ENCODE peak calls at places on chromosomes 11 and 22, in five cellular contexts. B is transverse colon, L is IMR-90, H is fibroblast of lung, F is HCT116. D is an unnamed sample. For H3K4me1, the result is how much of the 10 kb centered on the place peaks cover.

GRCh38 chr11:66976048-66976467 is 954 bp downstream of the C11orf86 start:
- DNase-seq in B (no peak), L (no peak), H (peak), F (no peak), D (no peak)

GRCh38 chr11:67267188-67268035 is 1.1 kb downstream of the GRK2 start:
- DNase-seq in B (peak), L (no peak), H (no peak), F (no peak), D (no peak)

GRCh38 chr11:103659138-103659734 is 377.2 kb upstream of the DDI1 start:
- DNase-seq in B (no peak), L (no peak), H (no peak), F (peak), D (no peak)

GRCh38 chr11:61075891-61076290 is 26.4 kb upstream of the CD5 start:
- DNase-seq in B (peak), L (peak), H (peak), F (no peak), D (peak)

GRCh38 chr11:108135845-108136599 is 14.7 kb downstream of the ACAT1 start:
- DNase-seq in B (no peak), L (peak), H (peak), F (no peak), D (peak)

GRCh38 chr11:112834277-112834755 is 126.9 kb upstream of the NCAM1 start:
- DNase-seq in B (peak), L (no peak), H (no peak), F (no peak), D (no peak)

GRCh38 chr22:36369004-36369921 is 18.5 kb downstream of the MYH9 start:
- DNase-seq in B (no peak), L (peak), H (no peak), F (no peak), D (peak)

GRCh38 chr11:128898580-128899344 is 7.6 kb downstream of the KCNJ5 start:
- DNase-seq in B (no peak), L (peak), H (no peak), F (no peak), D (peak)

GRCh38 chr22:20887375-20887774 is 28.6 kb downstream of the SNAP29 start:
- DNase-seq in B (no peak), L (peak), H (no peak), F (no peak), D (peak)

GRCh38 chr11:73229321-73230275 is 11.5 kb downstream of the P2RY2 start:
- DNase-seq in B (peak), L (no peak), H (no peak), F (no peak), D (no peak)

GRCh38 chr22:19520007-19520406 is 4.2 kb downstream of the CLDN5 start:
- DNase-seq in B (no peak), L (no peak), H (no peak), F (no peak), D (no peak)

GRCh38 chr22:27152033-27152432 is 494.6 kb downstream of the MIAT start:
- DNase-seq in B (no peak), L (no peak), H (no peak), F (no peak), D (no peak)

GRCh38 chr11:101566626-101567025 is 17.2 kb downstream of the TRPC6 start:
- DNase-seq in B (no peak), L (no peak), H (no peak), F (no peak), D (no peak)

GRCh38 chr11:8100151-8100550 is 19.1 kb downstream of the TUB start:
- DNase-seq in B (no peak), L (no peak), H (no peak), F (no peak), D (no peak)

GRCh38 chr22:20154602-20155183 is 3.8 kb upstream of the CCDC188 start:
- DNase-seq in B (no peak), L (no peak), H (no peak), F (no peak), D (no peak)

GRCh38 chr22:23504522-23504921 is 75.6 kb downstream of the IGLL1 start:
- DNase-seq in B (no peak), L (no peak), H (no peak), F (no peak), D (peak)

GRCh38 chr11:69430566-69430965 is 50.9 kb upstream of the LINC01488 start:
- DNase-seq in B (no peak), L (peak), H (no peak), F (no peak), D (no peak)

GRCh38 chr11:115676206-115676605 is 172.0 kb upstream of the CADM1 start:
- DNase-seq in B (no peak), L (no peak), H (no peak), F (no peak), D (no peak)

GRCh38 chr22:23709107-23709506 is 18.3 kb downstream of the RGL4 start:
- DNase-seq in B (no peak), L (peak), H (no peak), F (no peak), D (no peak)

GRCh38 chr11:44943118-44943517 is 7.6 kb downstream of the TP53I11 start:
- DNase-seq in B (peak), L (no peak), H (no peak), F (no peak), D (no peak)

GRCh38 chr11:117646419-117646818 is 150.6 kb downstream of the DSCAML1 start:
- DNase-seq in B (no peak), L (no peak), H (no peak), F (no peak), D (no peak)

GRCh38 chr22:42794551-42795510 is 62.2 kb downstream of the ARFGAP3 start:
- DNase-seq in B (no peak), L (no peak), H (no peak), F (no peak), D (no peak)

GRCh38 chr11:35688023-35688422 is 25.4 kb downstream of the TRIM44 start:
- DNase-seq in B (no peak), L (peak), H (no peak), F (no peak), D (peak)

GRCh38 chr22:25747245-25747944 is 5.4 kb downstream of the MYO18B start:
- DNase-seq in B (peak), L (peak), H (peak), F (peak), D (no peak)

GRCh38 chr22:48100685-48101417 is 1338.4 kb downstream of the TBC1D22A start:
- DNase-seq in B (no peak), L (no peak), H (no peak), F (no peak), D (no peak)

GRCh38 chr11:117160826-117161225 is 16.7 kb downstream of the PAFAH1B2 start:
- DNase-seq in B (no peak), L (no peak), H (no peak), F (no peak), D (no peak)

GRCh38 chr11:12177739-12178338 is 67.4 kb downstream of the MICAL2 start:
- DNase-seq in B (no peak), L (peak), H (no peak), F (no peak), D (no peak)

DNA sequence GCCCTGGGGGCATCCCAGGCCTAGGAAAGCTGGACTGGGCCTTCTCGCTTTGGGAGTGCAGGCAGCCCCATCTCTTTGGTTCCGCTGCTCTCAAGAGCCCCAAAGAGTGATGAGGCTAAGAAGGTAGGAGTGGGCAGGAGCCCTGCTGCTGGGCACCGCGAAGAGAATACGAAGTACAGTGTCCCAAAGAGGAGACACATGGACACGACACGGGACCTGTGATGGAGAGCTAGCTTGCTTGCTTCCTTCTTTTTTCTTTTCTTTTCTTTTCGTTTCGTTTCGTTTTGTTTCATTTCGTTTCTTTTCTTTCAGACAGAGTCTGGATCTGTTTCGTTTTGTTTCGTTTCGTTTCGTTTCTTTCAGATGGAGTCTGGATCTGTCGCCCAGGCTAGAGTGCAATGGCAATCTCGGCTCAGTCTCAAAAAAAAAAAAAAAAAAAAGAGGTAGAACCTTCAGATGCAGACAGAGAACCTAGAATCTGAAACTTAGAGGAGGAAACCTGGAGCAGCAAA is 10.6 kb downstream of the MGAT3 start:
- DNase-seq in B (no peak), L (no peak), H (no peak), F (no peak), D (no peak)
- H3K4me1 ChIP-seq in B (under half), L (under half), H (under half), F (under half), D (under half)

DNA sequence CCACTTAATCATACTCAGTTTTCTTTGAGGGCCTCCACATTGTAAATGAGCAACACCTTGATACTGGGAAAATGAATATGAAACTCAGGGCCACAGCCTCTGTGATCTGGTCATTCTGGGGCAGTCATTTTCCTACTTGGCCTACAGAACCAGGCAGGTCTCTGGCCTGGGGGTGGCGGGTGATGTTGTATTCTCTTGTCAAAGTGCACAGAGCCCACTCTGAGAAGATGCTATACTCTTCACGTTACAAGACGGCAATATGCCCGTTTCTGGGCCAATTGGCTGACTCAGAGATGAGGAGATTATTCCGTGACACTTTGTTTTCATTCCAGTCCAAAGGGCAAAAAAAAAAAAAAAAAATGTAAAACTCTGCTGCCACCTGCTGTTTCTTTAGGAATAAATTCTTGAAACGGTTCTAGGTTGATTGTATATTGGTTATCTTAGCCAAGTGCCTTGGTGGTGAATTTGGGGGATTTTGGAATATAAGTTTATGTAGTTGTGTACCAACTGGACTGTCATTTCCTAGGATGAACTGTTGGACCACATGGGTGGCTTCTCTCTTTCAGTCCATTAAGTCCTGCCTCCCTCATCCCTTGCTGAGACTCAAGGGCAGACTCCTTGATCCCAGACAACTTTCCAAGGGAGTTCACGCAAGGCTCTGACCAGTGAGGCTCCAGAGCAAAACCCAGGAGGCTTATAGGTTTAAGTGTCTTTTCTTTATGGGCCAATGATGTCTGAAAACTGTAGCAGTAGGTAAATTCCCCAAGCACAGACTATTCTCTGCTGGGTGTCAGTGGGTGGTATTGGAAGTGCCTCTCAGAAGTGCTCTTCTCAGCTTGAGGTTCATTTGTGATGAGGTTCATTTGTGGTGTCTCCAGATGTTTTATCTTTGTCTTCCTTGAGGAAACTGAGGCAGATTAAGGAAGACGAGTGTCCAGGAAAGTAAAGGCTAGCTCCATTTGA is 18.2 kb downstream of the ADM start:
- DNase-seq in B (peak), L (peak), H (peak), F (peak), D (no peak)
- TF ChIP-seq CTCF in B (peak), L (peak), H (peak), F (peak), D (peak)

GRCh38 chr11:64969209-64969608 is 2.7 kb downstream of the MAJIN start:
- DNase-seq in B (peak), L (peak), H (peak), F (no peak), D (peak)

GRCh38 chr11:64970731-64971151 is 1.2 kb downstream of the MAJIN start:
- DNase-seq in B (peak), L (no peak), H (no peak), F (no peak), D (peak)

GRCh38 chr11:64963072-64963631 is 8.8 kb downstream of the MAJIN start:
- DNase-seq in B (no peak), L (no peak), H (no peak), F (no peak), D (no peak)

GRCh38 chr11:64971421-64972233 is at the start of gene MAJIN:
- DNase-seq in B (peak), L (peak), H (peak), F (no peak), D (peak)

GRCh38 chr11:64967376-64967775 is 4.5 kb downstream of the MAJIN start:
- DNase-seq in B (no peak), L (no peak), H (no peak), F (no peak), D (no peak)
- H3K4me1 ChIP-seq in B (under half), L (under half), H (under half), F (under half), D (under half)

DNA sequence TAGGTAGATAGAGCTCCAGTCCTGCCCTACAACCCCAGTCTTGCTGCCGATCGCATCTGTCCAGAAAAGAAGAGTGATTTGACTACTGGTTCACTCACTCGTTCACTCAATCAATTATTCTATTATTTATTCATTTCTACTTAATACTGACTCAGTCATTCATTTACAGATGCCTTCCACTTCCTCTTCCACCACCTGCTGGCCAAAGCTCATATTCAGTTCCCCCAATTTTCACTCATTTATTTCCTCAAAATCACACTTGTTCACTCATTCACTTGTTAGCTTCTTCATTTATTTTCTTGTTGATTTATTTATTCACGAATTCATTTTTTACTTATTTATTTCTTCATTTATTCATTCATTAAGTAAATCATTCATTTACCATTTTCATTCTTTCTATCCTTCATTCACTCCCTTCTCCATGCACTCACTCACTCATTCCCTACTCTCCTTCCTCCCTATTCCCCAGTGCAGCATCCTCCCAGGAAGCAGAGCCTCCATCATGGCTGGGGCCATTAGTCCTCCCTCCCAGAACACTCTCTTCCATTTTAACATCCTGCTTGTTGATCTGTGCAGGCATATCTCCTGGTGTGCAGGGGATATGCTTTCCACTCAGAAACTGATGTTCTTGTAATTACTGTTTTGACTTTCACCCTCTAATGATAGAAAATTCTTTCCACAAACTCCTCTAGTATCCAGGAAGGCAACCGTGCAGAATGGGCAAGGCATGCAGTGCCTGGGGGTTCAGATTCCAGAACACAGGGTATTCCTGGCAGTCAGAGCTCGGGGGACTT is 281.0 kb downstream of the TENM4 start:
- DNase-seq in B (no peak), L (no peak), H (no peak), F (no peak), D (no peak)
- TF ChIP-seq CTCF in B (no peak), L (peak), H (peak), F (no peak), D (peak)

GRCh38 chr11:111730031-111730430 is 36.2 kb downstream of the PPP2R1B start:
- DNase-seq in B (no peak), L (no peak), H (no peak), F (no peak), D (no peak)
- H3K4me1 ChIP-seq in B (under half), L (under half), H (under half), F (under half), D (under half)

DNA sequence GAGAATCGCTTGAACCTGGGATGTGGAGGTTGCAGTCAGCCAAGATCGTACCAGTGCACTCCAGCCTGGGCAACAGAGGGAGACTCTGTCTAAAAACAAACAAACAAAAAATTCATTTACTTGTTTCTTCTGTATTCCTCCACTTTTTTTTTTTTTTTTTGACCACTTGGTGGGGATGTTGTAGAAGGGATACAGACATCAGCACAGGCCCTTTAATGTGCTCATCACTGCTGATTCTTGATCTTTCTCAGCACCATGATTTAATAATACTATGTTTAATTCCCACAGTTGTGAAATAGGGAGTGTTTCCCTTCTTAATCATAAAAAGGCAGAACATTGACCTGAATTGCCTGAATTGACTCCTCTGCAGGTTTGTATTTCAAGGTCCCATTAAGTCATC is 4.5 kb downstream of the TTC9C start:
- DNase-seq in B (no peak), L (peak), H (peak), F (no peak), D (no peak)
- TF ChIP-seq CTCF in B (no peak), L (peak), H (no peak), F (peak), D (peak)

GRCh38 chr22:46040471-46041465 is 63.8 kb upstream of the WNT7B start:
- DNase-seq in B (no peak), L (no peak), H (no peak), F (no peak), D (no peak)
- H3K4me1 ChIP-seq in B (under half), L (under half), H (under half), F (under half), D (under half)

GRCh38 chr22:17268501-17269223 is 49.4 kb upstream of the ADA2 start:
- DNase-seq in B (no peak), L (no peak), H (no peak), F (no peak), D (no peak)
- TF ChIP-seq CTCF in B (no peak), L (no peak), H (no peak), F (no peak), D (peak)

DNA sequence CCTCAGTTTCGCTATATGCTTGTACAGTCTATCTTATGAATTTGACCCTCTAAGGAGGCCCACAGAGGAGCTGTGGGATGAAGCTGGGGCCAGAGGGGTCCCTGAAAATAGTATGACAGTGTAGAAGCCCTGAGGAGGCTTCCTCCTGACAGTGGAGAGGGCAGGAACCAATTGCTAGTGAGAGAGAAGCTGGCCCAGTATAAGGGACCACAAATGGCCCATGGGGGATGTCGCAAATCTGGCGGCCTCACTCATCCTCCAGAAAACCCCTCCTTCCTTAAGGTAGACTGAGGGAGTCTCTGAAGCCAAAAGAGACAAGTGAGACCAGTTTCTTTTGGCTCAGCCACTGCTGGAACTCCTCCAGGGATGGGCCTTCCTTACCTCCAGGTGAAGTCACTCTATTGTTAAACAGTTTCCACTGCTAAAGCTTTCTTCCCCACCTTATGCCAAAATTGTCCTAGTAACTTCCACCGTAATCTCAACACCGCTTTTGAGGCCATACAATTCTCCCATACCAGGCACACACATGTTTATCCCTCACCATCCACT is 17.8 kb upstream of the CASTOR1 start:
- DNase-seq in B (no peak), L (no peak), H (no peak), F (no peak), D (no peak)
- H3K4me1 ChIP-seq in B (half or more), L (under half), H (under half), F (half or more), D (under half)